ENCODE peak calls at places on chromosomes 11 and 22, in nine cellular contexts. X is tibial nerve, Q is body of pancreas, Z is kidney epithelial cell, Y is HCT116, V is testis, K is BJ, G is stomach, J is fibroblast of lung. F is an unnamed sample.

GRCh38 chr11:47433991-47434786 is 8.0 kb upstream of the PSMC3 start:
- DNase-seq in X (peak; percentile 41), Q (no peak), Z (no peak), Y (no peak), V (peak; percentile 71), K (peak; percentile 54), G (no peak), J (peak; percentile 54), F (no peak)

GRCh38 chr11:72162891-72163492 is 27.5 kb downstream of the FOLR3 start:
- DNase-seq in X (no peak), Q (no peak), Z (no peak), Y (no peak), V (no peak), K (no peak), G (no peak), J (no peak), F (no peak)

GRCh38 chr11:33674035-33674814 is 26.4 kb downstream of the C11orf91 start:
- DNase-seq in X (no peak), Q (no peak), Z (no peak), Y (no peak), V (no peak), K (peak; percentile 65), G (no peak), J (no peak), F (peak; percentile 47)

GRCh38 chr22:48976556-48977535 is 850.8 kb downstream of the BRD1 start:
- DNase-seq in X (no peak), Q (no peak), Z (no peak), Y (no peak), V (no peak), K (no peak), G (no peak), J (no peak), F (no peak)

GRCh38 chr22:47151490-47151889 is 389.0 kb downstream of the TBC1D22A start:
- DNase-seq in X (no peak), Q (no peak), Z (peak; percentile 25), Y (no peak), V (no peak), K (no peak), G (no peak), J (no peak), F (no peak)

GRCh38 chr11:72005347-72006260 is 6.9 kb downstream of the IL18BP start:
- DNase-seq in X (no peak), Q (no peak), Z (no peak), Y (no peak), V (no peak), K (no peak), G (no peak), J (no peak), F (no peak)

GRCh38 chr22:29840498-29840897 is 2.4 kb upstream of the ASCC2 start:
- DNase-seq in X (no peak), Q (no peak), Z (no peak), Y (no peak), V (no peak), K (no peak), G (no peak), J (no peak), F (no peak)

GRCh38 chr11:134628426-134628825 is 216.4 kb upstream of the B3GAT1 start:
- DNase-seq in X (no peak), Q (no peak), Z (no peak), Y (no peak), V (no peak), K (no peak), G (no peak), J (no peak), F (no peak)

GRCh38 chr11:58061813-58062212 is 31.1 kb downstream of the OR6Q1 start:
- DNase-seq in X (no peak), Q (no peak), Z (peak; percentile 29), Y (no peak), V (no peak), K (peak; percentile 29), G (no peak), J (peak; percentile 54), F (no peak)

GRCh38 chr11:103910721-103911120 is 125.7 kb upstream of the DDI1 start:
- DNase-seq in X (no peak), Q (no peak), Z (no peak), Y (no peak), V (no peak), K (no peak), G (no peak), J (no peak), F (no peak)

GRCh38 chr11:72195921-72196320 is 4.0 kb downstream of the FOLR1 start:
- DNase-seq in X (no peak), Q (no peak), Z (no peak), Y (no peak), V (no peak), K (no peak), G (no peak), J (no peak), F (no peak)

GRCh38 chr11:9726313-9727022 is 62.6 kb downstream of the SWAP70 start:
- DNase-seq in X (no peak), Q (no peak), Z (no peak), Y (peak; percentile 23), V (no peak), K (no peak), G (no peak), J (peak; percentile 57), F (no peak)

GRCh38 chr11:13874596-13874995 is 87.9 kb upstream of the SPON1 start:
- DNase-seq in X (no peak), Q (no peak), Z (no peak), Y (no peak), V (no peak), K (no peak), G (no peak), J (no peak), F (no peak)

GRCh38 chr11:2188745-2189144 is 17.1 kb upstream of the TH start:
- DNase-seq in X (no peak), Q (no peak), Z (no peak), Y (no peak), V (no peak), K (no peak), G (no peak), J (no peak), F (no peak)

GRCh38 chr11:124865902-124866851 is 945 bp downstream of the ROBO3 start:
- DNase-seq in X (no peak), Q (peak; percentile 47), Z (no peak), Y (no peak), V (peak; percentile 52), K (no peak), G (peak; percentile 59), J (peak; percentile 27), F (no peak)

GRCh38 chr11:117228091-117228490 is 3.8 kb downstream of the PCSK7 start:
- DNase-seq in X (no peak), Q (no peak), Z (no peak), Y (no peak), V (no peak), K (no peak), G (no peak), J (no peak), F (no peak)

GRCh38 chr11:117223741-117224685 is 7.9 kb downstream of the PCSK7 start:
- DNase-seq in X (no peak), Q (no peak), Z (no peak), Y (no peak), V (no peak), K (no peak), G (no peak), J (no peak), F (no peak)

GRCh38 chr11:117229411-117229810 is 2.5 kb downstream of the PCSK7 start:
- DNase-seq in X (no peak), Q (no peak), Z (no peak), Y (no peak), V (no peak), K (no peak), G (no peak), J (no peak), F (no peak)

GRCh38 chr11:117225553-117226170 is 6.2 kb downstream of the PCSK7 start:
- DNase-seq in X (no peak), Q (no peak), Z (no peak), Y (no peak), V (peak; percentile 12), K (no peak), G (no peak), J (no peak), F (no peak)

DNA sequence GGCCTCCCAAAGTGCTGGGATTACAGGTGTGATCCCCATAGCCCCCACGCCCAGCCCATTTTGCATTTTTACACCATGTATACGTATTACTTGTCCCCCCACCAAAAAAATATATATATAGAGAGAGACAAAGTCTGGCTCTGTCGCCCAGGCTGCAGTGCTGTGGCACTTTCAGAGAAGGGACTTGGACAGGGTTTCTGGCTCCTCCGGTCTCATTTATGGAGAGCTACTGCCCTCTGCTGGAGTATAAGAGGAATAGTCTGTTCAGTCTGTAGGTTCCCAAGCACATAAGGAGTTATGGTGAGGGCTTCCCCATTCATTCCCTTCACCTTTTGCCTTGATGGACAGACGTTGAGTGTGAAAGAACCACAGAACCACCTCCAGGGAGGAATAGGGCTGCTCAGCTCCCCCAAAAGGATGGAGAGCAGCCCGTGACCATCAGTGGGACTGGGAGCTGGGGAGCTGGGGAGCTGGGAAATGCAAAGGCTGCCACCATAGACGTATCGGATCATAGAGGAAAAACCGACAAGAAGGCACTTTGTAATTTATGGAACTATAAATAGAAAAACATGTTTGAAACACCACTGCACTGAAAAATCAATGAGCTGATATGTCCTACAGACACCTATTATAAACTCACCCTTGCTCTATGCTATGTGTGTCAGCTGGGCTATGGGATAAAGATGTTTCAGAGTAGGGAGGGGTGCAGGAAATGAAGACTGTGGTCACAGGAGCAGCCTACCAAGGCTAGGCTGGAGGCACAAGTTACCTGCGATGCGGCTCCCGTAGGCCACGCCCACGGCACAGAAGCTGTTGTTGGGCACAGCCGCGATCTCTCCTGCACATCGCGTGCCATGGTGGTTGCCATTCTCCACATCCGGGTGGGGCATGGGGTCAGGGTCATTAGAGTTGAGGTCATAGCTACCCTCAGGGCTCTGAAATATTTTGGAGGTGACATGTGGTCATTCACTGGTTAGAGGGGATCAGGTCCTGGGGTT is 5.2 kb downstream of the PCSK7 start:
- DNase-seq in X (no peak), Q (peak; percentile 46), Z (peak; percentile 37), Y (peak; percentile 65), V (peak; percentile 60), K (no peak), G (peak; percentile 53), J (peak; percentile 82), F (peak; percentile 61)
- TF ChIP-seq CTCF in X (peak; percentile 70), Q (peak; percentile 86), Z (peak; percentile 69), Y (peak; percentile 79), V (peak; percentile 82), K (peak; percentile 77), G (peak; percentile 57), J (peak; percentile 78), F (peak; percentile 83)

GRCh38 chr11:126533560-126533959 is 178.1 kb downstream of the ST3GAL4 start:
- DNase-seq in X (no peak), Q (no peak), Z (no peak), Y (no peak), V (no peak), K (no peak), G (no peak), J (no peak), F (no peak)
- H3K4me3 ChIP-seq in X (no peak overlapping the region), Q (no peak overlapping the region), Z (no peak overlapping the region), Y (no peak overlapping the region), V (no peak overlapping the region), K (no peak overlapping the region), G (no peak overlapping the region), J (no peak overlapping the region), F (no peak overlapping the region)

GRCh38 chr11:73577496-73577917 is 20.4 kb downstream of the FAM168A start:
- DNase-seq in X (no peak), Q (no peak), Z (no peak), Y (no peak), V (no peak), K (peak; percentile 33), G (no peak), J (peak; percentile 40), F (no peak)
- H3K36me3 ChIP-seq in X (no peaks in the 10 kb centered on the region), Q (no peaks in the 10 kb centered on the region), Z (no peaks in the 10 kb centered on the region), Y (no peaks in the 10 kb centered on the region), V (no peaks in the 10 kb centered on the region), K (no peaks in the 10 kb centered on the region), G (no peaks in the 10 kb centered on the region), J (no peaks in the 10 kb centered on the region), F (no peaks in the 10 kb centered on the region)

GRCh38 chr11:131889760-131890620 is 519.6 kb downstream of the NTM start:
- DNase-seq in X (no peak), Q (no peak), Z (no peak), Y (no peak), V (no peak), K (no peak), G (no peak), J (peak; percentile 44), F (no peak)
- TF ChIP-seq CTCF in X (no peak), Q (no peak), Z (peak; percentile 4), Y (no peak), V (no peak), K (peak; percentile 3), G (no peak), J (no peak), F (peak; percentile 41)